ENCODE peak calls at places on chromosomes 1 and 21, in eight cellular contexts. T is fibroblast of lung; R is A172; N is MCF 10A; D is AG09309; C is AG20443; Y is T-helper 17 cell; K is activated T-helper 1 cell treated with anti-CD3 and anti-CD28 coated beads, Interleukin-2, amount 50 U/mL, for 16 hours. H is an unnamed sample.
A peak's percentile ranks its signal among the peaks of the same experiment; 100 is the strongest.

GRCh38 chr1:29383972-29384371 is 147.7 kb downstream of the PTPRU start:
- DNase-seq in T (peak; percentile 60), K (no peak), N (peak; percentile 50), R (peak; percentile 26), D (no peak), Y (no peak), C (peak; percentile 43), H (peak; percentile 66)

GRCh38 chr1:209769171-209769904 is 13.5 kb downstream of the TRAF3IP3 start:
- DNase-seq in K (peak; percentile 57), C (peak; percentile 84), R (peak; percentile 94), T (peak; percentile 93), D (peak; percentile 72), N (peak; percentile 97), Y (peak; percentile 24), H (peak; percentile 94)

GRCh38 chr1:246005067-246005466 is 502.0 kb downstream of the SMYD3 start:
- DNase-seq in D (peak; percentile 98), T (peak; percentile 99), N (peak; percentile 94), Y (no peak), C (peak; percentile 93), K (no peak), R (peak; percentile 98), H (no peak)

GRCh38 chr1:160328171-160328570 is 14.9 kb downstream of the COPA start:
- DNase-seq in C (no peak), K (no peak), R (no peak), T (no peak), N (no peak), D (no peak), Y (no peak), H (no peak)

GRCh38 chr1:17635276-17635675 is 95.8 kb downstream of the ARHGEF10L start:
- DNase-seq in D (no peak), C (no peak), Y (no peak), R (no peak), N (no peak), T (no peak), K (no peak), H (no peak)

GRCh38 chr1:181185461-181185860 is 97.0 kb downstream of the IER5 start:
- DNase-seq in Y (no peak), K (no peak), C (no peak), T (no peak), D (no peak), R (no peak), N (no peak), H (no peak)

GRCh38 chr21:41616063-41616591 is 108.2 kb upstream of the TMPRSS2 start:
- DNase-seq in C (peak; percentile 84), D (peak; percentile 93), Y (no peak), T (peak; percentile 93), R (peak; percentile 92), N (peak; percentile 73), K (no peak), H (no peak)

GRCh38 chr1:192889082-192889481 is 80.2 kb downstream of the RGS2 start:
- DNase-seq in T (no peak), C (no peak), K (no peak), Y (no peak), R (no peak), D (no peak), N (no peak), H (no peak)

GRCh38 chr21:32004281-32004680 is 131.5 kb downstream of the HUNK start:
- DNase-seq in T (no peak), Y (no peak), R (no peak), C (no peak), D (no peak), N (no peak), K (no peak), H (no peak)

GRCh38 chr1:239126881-239127280 is 259.5 kb upstream of the CHRM3 start:
- DNase-seq in T (peak; percentile 47), N (peak; percentile 63), C (no peak), R (no peak), Y (no peak), K (no peak), D (no peak), H (no peak)

H was measured in endothelial cell of umbilical vein.